ENCODE peak calls at places on chromosome 15, in four cellular contexts. L is thoracic aorta, X is left lung, F is cardiac muscle cell. A is an unnamed sample.

GRCh38 chr15:100777821-100778220 is 101.8 kb upstream of the ALDH1A3 start:
- DNase-seq in F (no peak), X (no peak), L (no peak), A (no peak)

GRCh38 chr15:90223441-90224165 is 10.1 kb downstream of the CIB1 start:
- DNase-seq in X (no peak), F (no peak), L (no peak), A (no peak)

GRCh38 chr15:31316135-31316795 is 10.4 kb upstream of the KLF13 start:
- DNase-seq in L (no peak), F (no peak), X (no peak), A (no peak)

GRCh38 chr15:38991701-38992100 is 427.1 kb upstream of the RASGRP1 start:
- DNase-seq in L (no peak), X (no peak), F (peak; percentile 62), A (no peak)

GRCh38 chr15:74781673-74782595 is at the start of gene CSK:
- DNase-seq in F (peak; percentile 76), L (no peak), X (peak; percentile 77), A (peak; percentile 79)

GRCh38 chr15:51281368-51281967 is 56.9 kb downstream of the CYP19A1 start:
- DNase-seq in X (peak; percentile 72), L (no peak), F (peak; percentile 76), A (no peak)

GRCh38 chr15:92565351-92566125 is 90.0 kb downstream of the FAM174B start:
- DNase-seq in L (no peak), F (no peak), X (no peak), A (no peak)

GRCh38 chr15:22980189-22981136 is at the start of gene CYFIP1:
- DNase-seq in L (peak; percentile 45), F (peak; percentile 91), X (peak; percentile 89), A (no peak)

GRCh38 chr15:49060710-49061483 is 14.7 kb upstream of the SECISBP2L start:
- DNase-seq in F (peak; percentile 56), L (no peak), X (no peak), A (no peak)

GRCh38 chr15:25682349-25682748 is 180.8 kb downstream of the ATP10A start:
- DNase-seq in F (no peak), X (no peak), L (no peak), A (no peak)

GRCh38 chr15:82064824-82065223 is 19.0 kb upstream of the MEX3B start:
- DNase-seq in X (no peak), F (peak; percentile 46), L (no peak), A (no peak)

GRCh38 chr15:62058327-62059028 is 1.8 kb downstream of the VPS13C start:
- DNase-seq in F (no peak), X (no peak), L (no peak), A (no peak)

GRCh38 chr15:87777054-87777498 is 479.5 kb downstream of the NTRK3 start:
- DNase-seq in F (peak; percentile 42), L (peak; percentile 25), X (peak; percentile 33), A (no peak)

GRCh38 chr15:75098371-75098770 is 75.0 kb downstream of the PPCDC start:
- DNase-seq in F (no peak), L (no peak), X (no peak), A (no peak)

GRCh38 chr15:50003786-50004334 is 115.2 kb downstream of the ATP8B4 start:
- DNase-seq in X (peak; percentile 83), F (peak; percentile 96), L (peak; percentile 53), A (peak; percentile 33)

GRCh38 chr15:75089781-75090734 is 66.7 kb downstream of the PPCDC start:
- DNase-seq in F (peak; percentile 89), X (no peak), L (no peak), A (no peak)

GRCh38 chr15:59595434-59595915 is 16.1 kb upstream of the GCNT3 start:
- DNase-seq in X (no peak), F (no peak), L (no peak), A (no peak)

GRCh38 chr15:89042387-89042786 is 45.9 kb upstream of the ABHD2 start:
- DNase-seq in F (no peak), L (no peak), X (no peak), A (no peak)

GRCh38 chr15:90233701-90234518 is at the start of the genes CIB1 and GDPGP1:
- DNase-seq in F (peak; percentile 98), X (peak; percentile 99), L (peak; percentile 82), A (peak; percentile 97)

GRCh38 chr15:57522148-57522547 is 69.6 kb upstream of the MYZAP start:
- DNase-seq in L (no peak), X (no peak), F (no peak), A (no peak)

GRCh38 chr15:39969871-39970270 is 36.0 kb downstream of the EIF2AK4 start:
- DNase-seq in L (peak; percentile 15), F (peak; percentile 84), X (peak; percentile 71), A (no peak)

GRCh38 chr15:70491183-70491621 is 272.2 kb downstream of the UACA start:
- DNase-seq in F (peak; percentile 46), L (no peak), X (no peak), A (no peak)

GRCh38 chr15:70493376-70493775 is 270.0 kb downstream of the UACA start:
- DNase-seq in L (no peak), X (no peak), F (no peak), A (no peak)

GRCh38 chr15:70493787-70494514 is 269.4 kb downstream of the UACA start:
- DNase-seq in L (no peak), X (no peak), F (no peak), A (no peak)

GRCh38 chr15:70491641-70492040 is 271.7 kb downstream of the UACA start:
- DNase-seq in F (no peak), L (no peak), X (no peak), A (no peak)

DNA sequence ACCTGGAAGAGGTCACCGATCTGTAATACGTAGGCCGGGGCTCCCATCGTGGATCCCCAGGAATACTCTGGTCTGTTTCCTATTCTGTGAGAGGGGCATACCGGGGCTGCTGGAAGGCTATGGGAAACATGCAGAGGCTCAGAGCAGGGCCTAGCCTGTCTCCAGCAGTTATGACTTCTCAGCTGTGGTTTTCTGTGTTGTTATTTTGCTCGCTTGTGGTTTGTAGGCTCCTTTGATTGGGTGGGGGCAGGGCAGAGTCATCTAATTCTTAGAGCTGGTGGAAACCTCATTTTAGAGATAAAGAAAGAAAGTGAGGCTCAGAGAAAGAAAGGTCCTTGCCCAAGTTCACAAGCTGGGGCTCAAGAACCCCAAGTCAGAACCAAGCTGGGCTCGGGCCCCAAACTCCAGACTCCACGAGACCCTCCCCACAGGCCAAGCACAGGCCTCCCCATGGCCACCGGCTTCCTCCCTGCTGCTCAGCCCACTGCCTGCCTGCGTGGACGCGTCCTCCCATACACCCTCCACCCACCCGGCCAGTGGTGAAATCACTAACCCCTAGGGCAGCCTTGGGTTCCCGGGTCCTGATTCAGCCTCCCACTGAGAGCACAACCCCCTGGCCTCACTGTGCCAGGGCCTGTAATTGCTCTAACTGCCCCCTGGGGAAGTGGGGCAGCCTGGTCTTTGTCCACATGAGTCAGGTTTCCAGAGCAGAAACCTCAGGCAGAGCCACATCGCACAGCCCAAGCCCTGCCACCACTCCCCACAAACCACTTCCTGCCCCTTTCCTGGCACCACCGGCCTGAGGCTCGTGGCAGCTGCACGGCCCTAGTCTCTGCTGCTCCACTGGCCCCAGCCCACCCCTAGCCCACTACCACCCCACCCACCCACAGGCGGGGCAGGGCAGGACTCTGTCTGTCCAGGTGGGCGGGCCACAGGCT is 270.8 kb downstream of the UACA start:
- DNase-seq in X (peak; percentile 86), L (no peak), F (peak; percentile 92), A (peak; percentile 72)
- H3K4me3 ChIP-seq in X (no peak overlapping the region), L (no peak overlapping the region), F (no peak overlapping the region), A (peak overlapping the region; percentile 50)

DNA sequence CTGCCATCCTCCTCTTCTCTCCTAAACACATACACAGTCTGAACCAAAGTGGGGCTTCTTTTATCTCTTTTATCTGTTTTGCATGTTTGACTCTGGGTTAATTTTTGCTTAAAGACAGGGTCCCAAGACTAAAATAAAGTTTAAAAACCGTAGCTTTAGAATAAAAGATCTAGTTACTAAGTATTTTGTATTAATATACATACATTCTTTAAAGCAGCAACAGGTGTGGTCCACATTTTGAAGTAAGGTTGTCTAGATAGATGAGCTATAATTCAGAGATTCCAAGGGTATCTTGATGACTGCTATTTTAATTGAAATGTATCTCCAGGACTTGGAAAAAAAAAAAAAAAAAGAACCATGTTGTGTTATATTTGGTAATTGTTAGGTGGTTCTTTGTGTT is 61.3 kb downstream of the CALML4 start:
- DNase-seq in L (no peak), X (no peak), F (no peak), A (no peak)
- H3K4me1 ChIP-seq in L (peaks cover 2% of the 10 kb centered on the region), X (peaks cover 24% of the 10 kb centered on the region), F (peaks cover 4% of the 10 kb centered on the region), A (no peaks in the 10 kb centered on the region)

GRCh38 chr15:71116942-71117341 is 1.7 kb downstream of the THSD4 start:
- DNase-seq in F (no peak), L (no peak), X (no peak), A (no peak)
- H3K27ac ChIP-seq in F (no peak overlapping the region), L (peak overlapping the region; percentile 90), X (peak overlapping the region; percentile 89), A (no peak overlapping the region)

DNA sequence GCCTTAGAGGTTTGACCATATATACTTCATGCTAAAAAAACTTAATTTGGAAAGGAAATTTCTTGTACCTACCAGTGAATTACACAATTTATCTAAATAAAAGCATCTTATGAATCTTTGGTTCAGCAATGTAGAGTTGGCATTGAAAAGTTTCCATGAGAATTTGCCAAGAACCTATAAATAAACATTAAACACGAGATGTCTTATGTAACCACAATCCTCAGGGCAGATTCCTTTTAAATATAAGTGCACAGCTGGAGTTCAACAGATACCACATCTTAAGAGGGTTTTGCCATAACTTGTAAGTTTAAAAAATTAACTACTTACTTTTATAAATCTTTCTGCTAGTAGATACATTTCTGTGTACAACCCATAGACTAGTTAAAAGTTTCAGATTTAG is 499.3 kb upstream of the ARRDC4 start:
- DNase-seq in F (no peak), X (no peak), L (no peak), A (no peak)
- H3K4me3 ChIP-seq in F (no peak overlapping the region), X (no peak overlapping the region), L (no peak overlapping the region), A (no peak overlapping the region)

DNA sequence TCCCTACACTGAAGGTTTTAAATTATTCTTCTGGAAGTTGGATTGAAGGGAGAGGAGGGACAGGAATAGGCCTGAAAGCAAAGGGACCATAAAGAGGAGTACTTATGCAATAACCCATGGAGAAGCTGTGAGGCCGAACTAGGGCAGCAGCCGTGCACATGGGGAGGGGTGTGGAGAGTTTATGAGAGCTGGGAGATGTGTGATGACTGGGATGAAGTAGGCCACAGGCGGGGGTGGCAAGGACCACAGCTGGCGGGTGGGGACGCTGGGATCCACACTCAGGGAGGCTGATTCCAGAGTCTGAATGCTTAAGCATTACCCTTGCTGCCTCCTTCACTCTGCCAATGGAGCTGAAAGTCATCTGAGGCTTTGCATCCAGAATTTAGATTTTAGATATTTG is 123.8 kb downstream of the ARNT2 start:
- DNase-seq in X (no peak), F (no peak), L (no peak), A (no peak)
- H3K4me1 ChIP-seq in X (peaks cover 13% of the 10 kb centered on the region), F (no peaks in the 10 kb centered on the region), L (peaks cover 29% of the 10 kb centered on the region), A (no peaks in the 10 kb centered on the region)

GRCh38 chr15:64581408-64581761 is 121.0 kb downstream of the ZNF609 start:
- DNase-seq in F (no peak), X (no peak), L (no peak), A (no peak)

GRCh38 chr15:64583519-64583918 is 123.1 kb downstream of the ZNF609 start:
- DNase-seq in F (no peak), L (no peak), X (no peak), A (no peak)

GRCh38 chr15:64582202-64582601 is 121.8 kb downstream of the ZNF609 start:
- DNase-seq in X (no peak), L (no peak), F (peak; percentile 57), A (no peak)

GRCh38 chr15:64583983-64584382 is 123.6 kb downstream of the ZNF609 start:
- DNase-seq in L (no peak), X (no peak), F (no peak), A (no peak)

GRCh38 chr15:64580696-64581407 is 120.5 kb downstream of the ZNF609 start:
- DNase-seq in F (no peak), X (no peak), L (no peak), A (no peak)
- H3K27ac ChIP-seq in F (peak overlapping the region; percentile 95), X (no peak overlapping the region), L (no peak overlapping the region), A (no peak overlapping the region)